ENCODE peak calls at places on chromosomes 1 and 21, in nine cellular contexts. W is tibial nerve; R is fibroblast of lung; C is psoas muscle; K is glutamatergic neuron; X is hippocampal formation; B is posterior cingulate gyrus; A is NCI-H1092; Y is effector CD8-positive, alpha-beta T cell. G is an unnamed sample.

GRCh38 chr21:20739421-20739820 is 258.8 kb upstream of the NCAM2 start:
- DNase-seq in W (no peak), C (no peak), R (no peak), K (peak; percentile 29), A (no peak), Y (no peak), B (no peak), X (no peak), G (no peak)

GRCh38 chr1:13593511-13594131 is 10.0 kb downstream of the PDPN start:
- DNase-seq in A (no peak), X (no peak), C (peak; percentile 82), K (no peak), R (peak; percentile 65), Y (no peak), B (no peak), W (peak; percentile 45), G (peak; percentile 60)

GRCh38 chr1:67583462-67583950 is 101.5 kb upstream of the GADD45A start:
- DNase-seq in X (no peak), A (no peak), K (no peak), R (no peak), C (no peak), Y (no peak), W (no peak), B (no peak), G (no peak)

GRCh38 chr1:64163972-64164371 is 39.5 kb upstream of the UBE2U start:
- DNase-seq in W (no peak), A (no peak), R (peak; percentile 71), Y (no peak), X (no peak), C (no peak), K (no peak), B (no peak), G (no peak)

GRCh38 chr1:235358899-235359298 is 8.3 kb upstream of the TBCE start:
- DNase-seq in B (no peak), C (no peak), Y (no peak), X (no peak), R (no peak), W (no peak), K (no peak), A (no peak), G (no peak)

GRCh38 chr1:34266127-34266951 is 89.6 kb downstream of the C1orf94 start:
- DNase-seq in B (peak; percentile 85), K (no peak), W (no peak), A (no peak), C (no peak), X (no peak), R (no peak), Y (no peak), G (no peak)

GRCh38 chr1:113874017-113874879 is 2.7 kb upstream of the PTPN22 start:
- DNase-seq in Y (no peak), K (no peak), B (no peak), C (no peak), X (no peak), A (no peak), R (no peak), W (no peak), G (no peak)

GRCh38 chr1:59170659-59171058 is 126.2 kb upstream of the FGGY start:
- DNase-seq in X (no peak), K (no peak), A (no peak), Y (no peak), W (no peak), B (no peak), R (no peak), C (no peak), G (no peak)

GRCh38 chr1:112672009-112672408 is 2.5 kb upstream of the MOV10 start:
- DNase-seq in X (no peak), W (no peak), C (no peak), B (no peak), A (no peak), R (no peak), Y (no peak), K (no peak), G (no peak)

GRCh38 chr1:41773144-41773571 is 145.6 kb downstream of the HIVEP3 start:
- DNase-seq in X (no peak), K (no peak), C (no peak), W (no peak), Y (no peak), R (peak; percentile 83), A (no peak), B (no peak), G (no peak)

GRCh38 chr1:245715970-245716369 is 561.2 kb downstream of the KIF26B start:
- DNase-seq in R (peak; percentile 74), Y (no peak), A (no peak), X (no peak), K (no peak), C (no peak), B (no peak), W (no peak), G (peak; percentile 65)

GRCh38 chr21:41890355-41890754 is 11.2 kb upstream of the PRDM15 start:
- DNase-seq in R (no peak), B (no peak), Y (no peak), W (no peak), A (no peak), X (no peak), C (no peak), K (no peak), G (no peak)

GRCh38 chr1:232009741-232010140 is 383.2 kb downstream of the DISC1 start:
- DNase-seq in W (no peak), R (no peak), K (no peak), X (no peak), Y (no peak), B (no peak), A (no peak), C (no peak), G (no peak)

GRCh38 chr1:85264150-85264549 is 4.7 kb upstream of the C1orf52 start:
- DNase-seq in B (no peak), R (no peak), A (no peak), X (no peak), W (no peak), Y (no peak), K (no peak), C (no peak), G (no peak)

GRCh38 chr1:45868861-45869260 is 65.4 kb downstream of the MAST2 start:
- DNase-seq in C (no peak), B (no peak), R (no peak), K (no peak), Y (no peak), X (no peak), A (no peak), W (no peak), G (no peak)

GRCh38 chr1:55720243-55720642 is 505.1 kb upstream of the USP24 start:
- DNase-seq in Y (no peak), C (no peak), R (peak; percentile 72), W (no peak), K (peak; percentile 65), A (no peak), X (no peak), B (no peak), G (no peak)

GRCh38 chr1:17081439-17081838 is 27.6 kb upstream of the SDHB start:
- DNase-seq in B (peak; percentile 37), X (no peak), Y (no peak), K (no peak), W (no peak), R (no peak), C (no peak), A (no peak), G (no peak)

GRCh38 chr1:155466996-155467395 is 95.6 kb downstream of the ASH1L start:
- DNase-seq in A (no peak), Y (no peak), R (peak; percentile 53), K (no peak), C (no peak), B (no peak), X (no peak), W (no peak), G (peak; percentile 81)

GRCh38 chr1:228345201-228345930 is 61.3 kb downstream of the TRIM11 start:
- DNase-seq in A (no peak), R (no peak), C (peak; percentile 52), K (peak; percentile 8), B (peak; percentile 53), W (peak; percentile 7), Y (no peak), X (no peak), G (no peak)

GRCh38 chr1:94324168-94324544 is 86.8 kb upstream of the ARHGAP29 start:
- DNase-seq in R (no peak), C (no peak), Y (no peak), W (no peak), B (no peak), A (no peak), X (no peak), K (no peak), G (no peak)

GRCh38 chr1:7680791-7681165 is 90.3 kb upstream of the VAMP3 start:
- DNase-seq in A (peak; percentile 49), Y (no peak), C (no peak), X (peak; percentile 62), B (no peak), R (no peak), K (peak; percentile 55), W (no peak), G (no peak)

GRCh38 chr1:31154000-31154631 is 85.6 kb downstream of the NKAIN1 start:
- DNase-seq in B (no peak), A (no peak), K (no peak), C (no peak), W (no peak), Y (no peak), R (peak; percentile 50), X (no peak), G (no peak)

GRCh38 chr1:58739851-58740466 is 40.1 kb upstream of the MYSM1 start:
- DNase-seq in C (no peak), Y (no peak), R (peak; percentile 81), A (peak; percentile 62), K (no peak), X (no peak), B (no peak), W (no peak), G (no peak)

GRCh38 chr1:66767590-66767989 is 15.3 kb downstream of the DYNLT5 start:
- DNase-seq in X (no peak), K (no peak), Y (no peak), A (no peak), C (no peak), R (no peak), B (no peak), W (no peak), G (no peak)

GRCh38 chr1:5225687-5226389 is 571.4 kb downstream of the AJAP1 start:
- DNase-seq in B (no peak), K (no peak), C (no peak), Y (no peak), X (no peak), A (no peak), R (no peak), W (no peak), G (no peak)

GRCh38 chr1:182739545-182739944 is 50.0 kb upstream of the NPL start:
- DNase-seq in X (no peak), Y (no peak), K (peak; percentile 26), W (no peak), C (no peak), R (no peak), B (no peak), A (peak; percentile 78), G (no peak)

GRCh38 chr1:244288663-244289062 is 163.0 kb downstream of the ADSS2 start:
- DNase-seq in B (no peak), R (no peak), A (no peak), W (no peak), X (no peak), C (no peak), Y (no peak), K (no peak), G (no peak)

GRCh38 chr1:60598055-60598910 is 484.1 kb upstream of the NFIA start:
- DNase-seq in W (no peak), X (no peak), Y (no peak), B (no peak), R (no peak), A (no peak), C (no peak), K (no peak), G (no peak)

GRCh38 chr1:230498704-230499103 is 72.6 kb upstream of the PGBD5 start:
- DNase-seq in X (no peak), B (no peak), C (no peak), R (no peak), Y (no peak), W (no peak), K (no peak), A (peak; percentile 52), G (no peak)

GRCh38 chr1:224456637-224456953 is 22.0 kb upstream of the WDR26 start:
- DNase-seq in A (no peak), K (no peak), W (no peak), C (no peak), B (no peak), R (no peak), Y (no peak), X (no peak), G (no peak)

GRCh38 chr1:15684468-15685283 is 556 bp downstream of the PLEKHM2 start:
- DNase-seq in X (no peak), Y (peak; percentile 24), B (peak; percentile 83), C (peak; percentile 78), A (no peak), W (no peak), K (peak; percentile 65), R (peak; percentile 22), G (no peak)

G was measured in non-pigmented ciliary epithelial cell.